ENCODE peak calls at places on chromosomes 3 and 15, in four cellular contexts. I is IMR-90, P is choroid plexus epithelial cell, R is adrenal gland. V is an unnamed sample.

GRCh38 chr3:140206196-140207040 is 271.4 kb downstream of the CLSTN2 start:
- DNase-seq in I (peak; percentile 18), P (peak; percentile 51), R (no peak), V (peak; percentile 52)

GRCh38 chr3:13277860-13278531 is 142.1 kb downstream of the NUP210 start:
- DNase-seq in I (peak; percentile 4), P (no peak), R (peak; percentile 36), V (peak; percentile 36)

GRCh38 chr15:40894689-40895308 is 549 bp downstream of the VPS18 start:
- DNase-seq in I (peak; percentile 82), P (peak; percentile 80), R (peak; percentile 74), V (peak; percentile 74)

GRCh38 chr15:56042982-56043980 is 49.9 kb upstream of the NEDD4 start:
- DNase-seq in I (no peak), P (no peak), R (no peak), V (no peak)

GRCh38 chr3:198107840-198108734 is 148.1 kb downstream of the LMLN start:
- DNase-seq in I (peak; percentile 11), P (no peak), R (no peak), V (peak; percentile 11)

GRCh38 chr3:171772427-171773056 is 37.7 kb downstream of the PLD1 start:
- DNase-seq in I (peak; percentile 76), P (peak; percentile 86), R (peak; percentile 80), V (peak; percentile 71)

GRCh38 chr15:85649372-85649771 is 145.4 kb downstream of the KLHL25 start:
- DNase-seq in I (peak; percentile 90), P (peak; percentile 92), R (peak; percentile 57), V (peak; percentile 86)

GRCh38 chr15:89898628-89899302 is 5.0 kb upstream of the AP3S2 start:
- DNase-seq in I (peak; percentile 47), P (peak; percentile 74), R (peak; percentile 34), V (peak; percentile 33)

GRCh38 chr3:60720696-60721228 is 530.5 kb downstream of the FHIT start:
- DNase-seq in I (no peak), P (no peak), R (no peak), V (no peak)

GRCh38 chr15:77255385-77255784 is 164.5 kb downstream of the PEAK1 start:
- DNase-seq in I (no peak), P (no peak), R (no peak), V (no peak)

GRCh38 chr15:46892621-46893160 is 824.6 kb upstream of the SEMA6D start:
- DNase-seq in I (no peak), P (no peak), R (no peak), V (no peak)

GRCh38 chr3:154976072-154976983 is 103.8 kb upstream of the MME start:
- DNase-seq in I (no peak), P (no peak), R (no peak), V (no peak)

GRCh38 chr15:69096197-69096596 is 64.2 kb upstream of the GLCE start:
- DNase-seq in I (no peak), P (peak; percentile 56), R (no peak), V (no peak)

GRCh38 chr3:65996605-65997004 is 42.1 kb downstream of the MAGI1 start:
- DNase-seq in I (no peak), P (peak; percentile 56), R (no peak), V (peak; percentile 81)

DNA sequence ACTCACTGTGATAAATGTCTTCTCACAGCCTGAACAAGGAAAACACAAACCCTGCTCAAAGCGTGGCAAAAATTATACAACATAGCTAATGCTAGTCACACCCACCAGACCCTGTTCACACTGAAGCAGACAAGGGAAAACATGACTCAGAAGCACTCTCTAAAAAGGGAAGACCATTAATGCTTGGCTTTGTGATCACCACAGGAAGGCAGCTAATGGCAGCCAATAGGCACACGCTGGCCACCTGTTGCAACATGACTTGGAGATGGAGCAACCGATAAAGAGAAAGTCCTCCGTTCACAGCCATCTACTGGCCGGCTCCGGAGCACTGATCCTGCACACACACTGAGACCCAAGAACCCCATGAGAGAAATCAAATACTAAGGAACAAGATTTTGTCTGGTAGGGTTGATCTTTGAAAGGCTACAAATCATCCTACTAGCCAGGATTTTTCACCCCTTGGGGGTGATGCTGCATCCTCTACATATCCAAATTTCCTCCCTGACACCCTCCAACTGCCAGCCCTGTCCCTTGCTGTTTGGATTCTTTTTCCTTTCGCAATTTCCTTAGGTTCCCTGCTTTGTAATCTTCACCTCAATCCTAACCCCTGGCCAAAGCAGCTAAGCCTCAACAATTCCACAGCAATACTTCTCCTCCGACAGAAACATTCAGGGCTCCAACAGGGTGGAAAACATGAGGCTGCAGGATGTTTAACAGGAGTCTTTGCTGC is 3.2 kb downstream of the ZXDC start:
- DNase-seq in I (peak; percentile 68), P (peak; percentile 92), R (peak; percentile 90), V (peak; percentile 56)
- H3K4me3 ChIP-seq in I (no peak overlapping the region), P (peak overlapping the region; percentile 2), R (no peak overlapping the region), V (no peak overlapping the region)

DNA sequence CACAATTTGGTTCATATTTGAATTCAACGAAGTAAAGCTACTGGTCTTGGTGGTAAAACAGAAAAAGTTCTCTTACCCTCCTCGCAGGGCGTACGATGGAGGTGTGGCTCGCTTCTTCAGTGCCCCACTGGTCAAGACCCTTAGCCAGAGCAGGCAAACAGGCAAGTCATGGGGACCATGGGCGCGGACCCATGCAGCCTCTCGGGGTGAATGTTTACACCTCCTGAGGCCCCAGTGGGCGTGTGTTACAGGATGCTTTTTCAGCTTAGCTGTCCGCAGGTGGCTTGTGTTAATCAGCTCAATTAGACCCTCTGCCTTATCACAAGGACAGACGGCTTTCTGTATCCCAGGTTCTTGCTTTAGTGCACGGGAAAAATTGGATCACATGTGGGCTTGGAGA is 991.8 kb downstream of the GBE1 start:
- DNase-seq in I (no peak), P (no peak), R (no peak), V (no peak)
- H3K4me3 ChIP-seq in I (no peak overlapping the region), P (peak overlapping the region; percentile 30), R (no peak overlapping the region), V (no peak overlapping the region)

GRCh38 chr3:184489457-184489856 is 72.1 kb upstream of the EPHB3 start:
- DNase-seq in I (no peak), P (no peak), R (no peak), V (no peak)
- H3K4me3 ChIP-seq in I (no peak overlapping the region), P (no peak overlapping the region), R (no peak overlapping the region), V (no peak overlapping the region)

DNA sequence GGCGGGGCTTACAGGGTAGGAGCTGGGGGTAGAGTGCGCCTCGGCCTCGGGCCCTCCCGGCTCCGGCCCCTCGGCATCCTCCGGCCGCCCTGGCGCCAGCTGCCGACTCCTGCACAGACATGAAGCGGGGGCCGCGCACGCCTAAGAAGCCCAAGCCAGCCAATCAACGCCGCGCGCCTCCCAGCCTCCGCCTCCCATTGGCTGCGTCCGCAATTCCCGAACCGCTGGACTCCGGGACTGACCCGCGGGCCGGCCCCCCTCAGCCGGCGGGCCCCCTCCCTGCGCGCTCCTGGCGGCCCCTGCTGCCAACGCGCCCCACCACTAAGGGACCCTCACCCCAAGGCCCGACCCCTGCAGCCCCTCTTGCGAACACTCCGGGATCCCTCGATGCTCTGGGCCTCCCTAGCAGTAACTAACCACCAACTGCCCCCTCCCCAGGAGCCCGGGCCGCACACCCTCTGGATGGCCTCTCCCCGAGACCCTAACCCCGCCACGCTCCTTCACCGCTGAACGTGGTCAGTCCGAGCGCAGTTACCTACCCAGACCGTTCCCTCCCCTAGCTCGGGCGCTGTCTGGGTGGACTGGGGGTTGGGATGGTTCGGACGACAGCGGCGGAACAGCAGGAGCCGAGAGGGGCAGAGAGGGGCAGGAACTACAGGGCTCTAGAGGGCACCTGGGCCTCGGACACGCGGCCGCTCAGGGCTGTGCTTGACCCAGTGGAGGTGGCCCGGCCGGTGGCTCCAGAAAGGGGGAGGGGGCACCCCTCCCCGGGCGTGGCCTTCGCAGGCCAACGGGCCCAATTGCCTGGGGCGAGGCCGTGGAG is 5.0 kb downstream of the GATA2 start:
- DNase-seq in I (peak; percentile 87), P (peak; percentile 76), R (peak; percentile 84), V (peak; percentile 25)
- H3K4me3 ChIP-seq in I (peak overlapping the region; percentile 89), P (peak overlapping the region; percentile 63), R (no peak overlapping the region), V (peak overlapping the region; percentile 15)

DNA sequence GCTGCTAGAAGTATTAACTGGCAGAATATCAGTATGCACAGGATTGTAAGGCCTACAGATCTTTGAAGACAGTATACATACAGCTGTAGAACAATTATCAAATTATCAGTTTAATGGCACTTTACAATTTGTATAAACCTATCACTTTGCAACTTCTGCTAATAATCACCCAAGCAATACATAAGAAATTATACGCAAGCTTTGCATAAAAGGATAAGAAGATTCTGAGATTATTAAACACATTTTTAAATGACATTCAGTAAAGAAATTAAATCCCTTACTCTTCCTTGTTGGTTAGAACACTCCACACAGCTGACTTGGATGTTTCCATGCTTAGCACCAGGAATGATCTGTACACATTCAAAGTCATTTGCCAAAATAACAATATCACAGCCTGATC is 46.8 kb downstream of the DMXL2 start:
- DNase-seq in I (no peak), P (no peak), R (no peak), V (no peak)
- H3K4me3 ChIP-seq in I (no peak overlapping the region), P (no peak overlapping the region), R (no peak overlapping the region), V (no peak overlapping the region)

DNA sequence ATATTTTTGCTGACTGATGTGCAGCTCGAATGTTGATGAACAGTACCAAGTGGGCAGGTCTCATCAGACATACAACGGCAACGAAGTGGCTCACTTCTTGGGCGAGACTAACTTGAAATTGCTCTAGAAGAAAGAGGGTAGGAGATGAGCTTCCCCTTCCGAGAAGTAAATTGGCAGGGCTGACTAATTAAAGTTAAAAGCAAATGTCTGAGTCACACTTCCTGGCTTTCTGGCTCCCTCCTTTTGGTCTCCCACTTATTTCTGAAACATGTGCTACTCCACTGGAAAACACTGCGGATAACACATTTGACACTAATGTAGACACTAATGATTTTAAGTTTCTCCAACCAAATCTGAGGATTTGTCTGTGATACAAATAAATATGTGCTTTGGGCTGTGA is 228.3 kb downstream of the ABHD5 start:
- DNase-seq in I (no peak), P (no peak), R (no peak), V (no peak)
- H3K4me3 ChIP-seq in I (no peak overlapping the region), P (no peak overlapping the region), R (no peak overlapping the region), V (no peak overlapping the region)

GRCh38 chr3:72890166-72890925 is 2.5 kb downstream of the GXYLT2 start:
- DNase-seq in I (no peak), P (no peak), R (no peak), V (no peak)
- H3K4me3 ChIP-seq in I (no peak overlapping the region), P (peak overlapping the region; percentile 72), R (no peak overlapping the region), V (no peak overlapping the region)

DNA sequence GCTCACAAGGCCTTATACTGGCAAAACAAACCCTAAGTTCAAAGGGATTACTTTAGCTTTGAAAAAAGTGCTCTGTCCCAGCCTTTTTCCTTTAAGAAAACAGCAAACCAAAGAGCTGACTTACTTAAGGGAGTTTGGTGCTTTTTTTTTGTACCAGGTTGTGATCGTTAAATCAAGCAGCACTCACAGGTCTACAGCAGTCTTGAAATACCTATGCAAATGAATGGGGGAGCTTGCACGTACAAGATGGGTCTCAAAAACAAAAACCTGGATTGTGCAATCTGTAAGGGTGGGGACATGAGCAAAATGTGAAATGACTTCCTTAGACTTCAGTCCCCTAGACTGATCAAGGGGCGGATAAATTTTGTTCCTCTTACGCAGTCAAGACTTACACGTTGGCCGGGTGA is 11.6 kb upstream of the PIK3CB start:
- DNase-seq in I (no peak), P (no peak), R (no peak), V (no peak)
- H3K4me3 ChIP-seq in I (no peak overlapping the region), P (no peak overlapping the region), R (no peak overlapping the region), V (no peak overlapping the region)

GRCh38 chr15:96347181-96348111 is 16.9 kb downstream of the NR2F2 start:
- DNase-seq in I (no peak), P (peak; percentile 84), R (peak; percentile 55), V (peak; percentile 40)
- H3K4me3 ChIP-seq in I (peak overlapping the region; percentile 24), P (peak overlapping the region; percentile 94), R (no peak overlapping the region), V (peak overlapping the region; percentile 79)

V was measured in brain microvascular endothelial cell.